ENCODE peak calls at places on chromosomes 5 and 9, in eight cellular contexts. One of them, this sample, is unnamed.
A peak's percentile ranks its signal among the peaks of the same experiment; 100 is the strongest.

GRCh38 chr5:69271376-69271775 is 36.7 kb downstream of the CDK7 start:
- DNase-seq in WERI-Rb-1: no peak
- DNase-seq in aorta: peak; percentile 52
- DNase-seq in hepatocyte: no peak
- DNase-seq in CD8-positive, alpha-beta T cell: no peak
- DNase-seq in A549: peak; percentile 48
- DNase-seq in mesendoderm: no peak
- DNase-seq in neuronal stem cell: no peak
- DNase-seq in this sample: peak; percentile 19

GRCh38 chr9:136602193-136602885 is 56.5 kb upstream of the NOTCH1 start:
- DNase-seq in neuronal stem cell: no peak
- DNase-seq in hepatocyte: no peak
- DNase-seq in WERI-Rb-1: no peak
- DNase-seq in A549: no peak
- DNase-seq in mesendoderm: no peak
- DNase-seq in aorta: no peak
- DNase-seq in CD8-positive, alpha-beta T cell: no peak
- DNase-seq in this sample: no peak

GRCh38 chr9:120846906-120847305 is 4.2 kb upstream of the PSMD5 start:
- DNase-seq in mesendoderm: peak; percentile 74
- DNase-seq in WERI-Rb-1: no peak
- DNase-seq in hepatocyte: no peak
- DNase-seq in aorta: no peak
- DNase-seq in A549: no peak
- DNase-seq in CD8-positive, alpha-beta T cell: no peak
- DNase-seq in neuronal stem cell: no peak
- DNase-seq in this sample: no peak

GRCh38 chr9:3513265-3513818 is 12.5 kb downstream of the RFX3 start:
- DNase-seq in CD8-positive, alpha-beta T cell: no peak
- DNase-seq in mesendoderm: peak; percentile 41
- DNase-seq in A549: no peak
- DNase-seq in hepatocyte: no peak
- DNase-seq in aorta: no peak
- DNase-seq in WERI-Rb-1: no peak
- DNase-seq in neuronal stem cell: no peak
- DNase-seq in this sample: no peak

GRCh38 chr9:73807956-73808355 is 656.3 kb downstream of the ANXA1 start:
- DNase-seq in neuronal stem cell: no peak
- DNase-seq in CD8-positive, alpha-beta T cell: no peak
- DNase-seq in WERI-Rb-1: no peak
- DNase-seq in mesendoderm: no peak
- DNase-seq in A549: no peak
- DNase-seq in hepatocyte: no peak
- DNase-seq in aorta: no peak
- DNase-seq in this sample: no peak

GRCh38 chr5:132608107-132608506 is 49.9 kb upstream of the IL13 start:
- DNase-seq in aorta: no peak
- DNase-seq in neuronal stem cell: no peak
- DNase-seq in mesendoderm: no peak
- DNase-seq in WERI-Rb-1: no peak
- DNase-seq in hepatocyte: no peak
- DNase-seq in CD8-positive, alpha-beta T cell: no peak
- DNase-seq in A549: no peak
- DNase-seq in this sample: no peak

GRCh38 chr5:13692172-13692571 is 252.3 kb downstream of the DNAH5 start:
- DNase-seq in CD8-positive, alpha-beta T cell: no peak
- DNase-seq in mesendoderm: no peak
- DNase-seq in hepatocyte: no peak
- DNase-seq in A549: no peak
- DNase-seq in aorta: no peak
- DNase-seq in WERI-Rb-1: no peak
- DNase-seq in neuronal stem cell: no peak
- DNase-seq in this sample: no peak

GRCh38 chr9:86275962-86276361 is 6.4 kb downstream of the ISCA1 start:
- DNase-seq in aorta: no peak
- DNase-seq in hepatocyte: no peak
- DNase-seq in mesendoderm: peak; percentile 22
- DNase-seq in neuronal stem cell: no peak
- DNase-seq in A549: peak; percentile 15
- DNase-seq in WERI-Rb-1: no peak
- DNase-seq in CD8-positive, alpha-beta T cell: no peak
- DNase-seq in this sample: no peak

GRCh38 chr5:138543730-138544104 is 681 bp upstream of the ETF1 start:
- DNase-seq in aorta: no peak
- DNase-seq in WERI-Rb-1: no peak
- DNase-seq in CD8-positive, alpha-beta T cell: no peak
- DNase-seq in mesendoderm: no peak
- DNase-seq in A549: no peak
- DNase-seq in neuronal stem cell: no peak
- DNase-seq in hepatocyte: no peak
- DNase-seq in this sample: no peak

GRCh38 chr5:39231705-39232525 is 12.6 kb upstream of the FYB1 start:
- DNase-seq in mesendoderm: no peak
- DNase-seq in hepatocyte: no peak
- DNase-seq in A549: peak; percentile 62
- DNase-seq in WERI-Rb-1: no peak
- DNase-seq in aorta: no peak
- DNase-seq in CD8-positive, alpha-beta T cell: no peak
- DNase-seq in neuronal stem cell: no peak
- DNase-seq in this sample: no peak

GRCh38 chr5:179376701-179377420 is 31.6 kb upstream of the ADAMTS2 start:
- DNase-seq in aorta: no peak
- DNase-seq in CD8-positive, alpha-beta T cell: no peak
- DNase-seq in mesendoderm: no peak
- DNase-seq in A549: no peak
- DNase-seq in neuronal stem cell: no peak
- DNase-seq in WERI-Rb-1: no peak
- DNase-seq in hepatocyte: no peak
- DNase-seq in this sample: no peak

GRCh38 chr5:179378441-179379271 is 33.4 kb upstream of the ADAMTS2 start:
- DNase-seq in WERI-Rb-1: no peak
- DNase-seq in aorta: no peak
- DNase-seq in neuronal stem cell: no peak
- DNase-seq in CD8-positive, alpha-beta T cell: no peak
- DNase-seq in hepatocyte: peak; percentile 30
- DNase-seq in A549: no peak
- DNase-seq in mesendoderm: no peak
- DNase-seq in this sample: no peak

GRCh38 chr5:179375966-179376365 is 30.7 kb upstream of the ADAMTS2 start:
- DNase-seq in WERI-Rb-1: no peak
- DNase-seq in A549: no peak
- DNase-seq in hepatocyte: no peak
- DNase-seq in CD8-positive, alpha-beta T cell: no peak
- DNase-seq in aorta: peak; percentile 13
- DNase-seq in mesendoderm: no peak
- DNase-seq in neuronal stem cell: no peak
- DNase-seq in this sample: no peak

GRCh38 chr5:179378116-179378440 is 32.8 kb upstream of the ADAMTS2 start:
- DNase-seq in A549: no peak
- DNase-seq in WERI-Rb-1: no peak
- DNase-seq in aorta: no peak
- DNase-seq in CD8-positive, alpha-beta T cell: no peak
- DNase-seq in hepatocyte: no peak
- DNase-seq in neuronal stem cell: no peak
- DNase-seq in mesendoderm: no peak
- DNase-seq in this sample: no peak

DNA sequence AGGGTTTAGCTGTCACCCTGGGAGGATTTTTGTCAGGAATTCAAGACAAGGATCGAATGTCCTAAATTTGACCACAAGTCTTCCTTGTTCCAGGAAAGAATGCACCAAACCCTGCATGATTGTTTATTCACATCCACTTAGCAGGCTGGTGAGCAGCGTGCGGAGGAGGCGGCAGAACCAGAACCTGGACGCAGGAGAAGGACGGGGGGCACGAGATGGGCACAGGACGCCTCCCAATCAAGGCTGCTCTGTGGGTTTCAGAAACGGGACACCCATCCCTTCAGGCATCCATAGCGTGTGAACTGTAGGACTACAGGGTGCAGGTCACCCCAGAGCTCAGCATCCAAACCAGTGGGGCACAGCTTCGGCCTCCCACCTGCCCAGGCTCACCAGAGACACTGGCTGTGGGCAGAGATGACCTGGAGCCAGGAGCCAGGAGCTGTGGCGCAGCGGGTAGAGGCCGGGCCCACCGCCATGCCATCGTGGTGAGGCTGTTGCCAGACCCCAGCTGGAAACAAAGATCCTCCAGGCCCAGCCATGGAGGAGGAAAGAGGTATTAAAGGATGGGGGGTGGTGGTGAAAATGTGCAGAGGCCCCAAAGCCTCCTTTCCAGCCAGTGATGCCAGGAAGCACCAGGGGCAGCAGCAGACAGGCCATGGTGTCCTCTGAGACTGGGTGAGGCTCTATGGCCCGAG is 32.3 kb upstream of the ADAMTS2 start:
- DNase-seq in A549: no peak
- DNase-seq in mesendoderm: no peak
- DNase-seq in CD8-positive, alpha-beta T cell: no peak
- DNase-seq in neuronal stem cell: no peak
- DNase-seq in hepatocyte: no peak
- DNase-seq in WERI-Rb-1: no peak
- DNase-seq in aorta: no peak
- DNase-seq in this sample: no peak
- H3K27ac ChIP-seq in A549: no peak overlapping the region
- H3K27ac ChIP-seq in mesendoderm: no peak overlapping the region
- H3K27ac ChIP-seq in CD8-positive, alpha-beta T cell: no peak overlapping the region
- H3K27ac ChIP-seq in neuronal stem cell: no peak overlapping the region
- H3K27ac ChIP-seq in hepatocyte: peak overlapping the region; percentile 37
- H3K27ac ChIP-seq in WERI-Rb-1: no peak overlapping the region
- H3K27ac ChIP-seq in aorta: no peak overlapping the region
- H3K27ac ChIP-seq in this sample: no peak overlapping the region

GRCh38 chr5:129322968-129323367 is 137.1 kb upstream of the ADAMTS19 start:
- DNase-seq in mesendoderm: no peak
- DNase-seq in A549: no peak
- DNase-seq in neuronal stem cell: no peak
- DNase-seq in WERI-Rb-1: no peak
- DNase-seq in CD8-positive, alpha-beta T cell: no peak
- DNase-seq in hepatocyte: no peak
- DNase-seq in aorta: no peak
- DNase-seq in this sample: no peak
- H3K4me3 ChIP-seq in mesendoderm: no peak overlapping the region
- H3K4me3 ChIP-seq in A549: no peak overlapping the region
- H3K4me3 ChIP-seq in neuronal stem cell: no peak overlapping the region
- H3K4me3 ChIP-seq in WERI-Rb-1: no peak overlapping the region
- H3K4me3 ChIP-seq in CD8-positive, alpha-beta T cell: no peak overlapping the region
- H3K4me3 ChIP-seq in hepatocyte: no peak overlapping the region
- H3K4me3 ChIP-seq in aorta: no peak overlapping the region
- H3K4me3 ChIP-seq in this sample: no peak overlapping the region

GRCh38 chr5:88881566-88881965 is 1.4 kb downstream of the MEF2C start:
- DNase-seq in neuronal stem cell: no peak
- DNase-seq in A549: no peak
- DNase-seq in hepatocyte: no peak
- DNase-seq in aorta: no peak
- DNase-seq in CD8-positive, alpha-beta T cell: no peak
- DNase-seq in WERI-Rb-1: no peak
- DNase-seq in mesendoderm: no peak
- DNase-seq in this sample: peak; percentile 46

GRCh38 chr5:88883566-88884434 is 816 bp upstream of the MEF2C start:
- DNase-seq in mesendoderm: peak; percentile 62
- DNase-seq in aorta: peak; percentile 81
- DNase-seq in neuronal stem cell: no peak
- DNase-seq in WERI-Rb-1: peak; percentile 38
- DNase-seq in A549: peak; percentile 18
- DNase-seq in CD8-positive, alpha-beta T cell: no peak
- DNase-seq in hepatocyte: peak; percentile 68
- DNase-seq in this sample: peak; percentile 84

GRCh38 chr5:88884435-88884877 is 1.5 kb upstream of the MEF2C start:
- DNase-seq in mesendoderm: no peak
- DNase-seq in A549: no peak
- DNase-seq in aorta: no peak
- DNase-seq in WERI-Rb-1: no peak
- DNase-seq in hepatocyte: no peak
- DNase-seq in CD8-positive, alpha-beta T cell: no peak
- DNase-seq in neuronal stem cell: no peak
- DNase-seq in this sample: peak; percentile 24

GRCh38 chr5:88882321-88883038 is 504 bp downstream of the MEF2C start:
- DNase-seq in hepatocyte: no peak
- DNase-seq in neuronal stem cell: no peak
- DNase-seq in WERI-Rb-1: no peak
- DNase-seq in aorta: no peak
- DNase-seq in CD8-positive, alpha-beta T cell: no peak
- DNase-seq in mesendoderm: no peak
- DNase-seq in A549: no peak
- DNase-seq in this sample: peak; percentile 50

GRCh38 chr5:88883059-88883565 is at the start of gene MEF2C:
- DNase-seq in WERI-Rb-1: peak; percentile 53
- DNase-seq in CD8-positive, alpha-beta T cell: no peak
- DNase-seq in neuronal stem cell: peak; percentile 63
- DNase-seq in A549: peak; percentile 4
- DNase-seq in hepatocyte: peak; percentile 70
- DNase-seq in aorta: peak; percentile 81
- DNase-seq in mesendoderm: peak; percentile 54
- DNase-seq in this sample: peak; percentile 84
- H3K27ac ChIP-seq in WERI-Rb-1: peak within 1 kb of the TSS; percentile 31
- H3K27ac ChIP-seq in CD8-positive, alpha-beta T cell: no peak within 1 kb of the TSS
- H3K27ac ChIP-seq in neuronal stem cell: no peak within 1 kb of the TSS
- H3K27ac ChIP-seq in A549: no peak within 1 kb of the TSS
- H3K27ac ChIP-seq in hepatocyte: peak within 1 kb of the TSS; percentile 78
- H3K27ac ChIP-seq in aorta: peak within 1 kb of the TSS; percentile 99
- H3K27ac ChIP-seq in mesendoderm: no peak within 1 kb of the TSS
- H3K27ac ChIP-seq in this sample: peak within 1 kb of the TSS; percentile 74

DNA sequence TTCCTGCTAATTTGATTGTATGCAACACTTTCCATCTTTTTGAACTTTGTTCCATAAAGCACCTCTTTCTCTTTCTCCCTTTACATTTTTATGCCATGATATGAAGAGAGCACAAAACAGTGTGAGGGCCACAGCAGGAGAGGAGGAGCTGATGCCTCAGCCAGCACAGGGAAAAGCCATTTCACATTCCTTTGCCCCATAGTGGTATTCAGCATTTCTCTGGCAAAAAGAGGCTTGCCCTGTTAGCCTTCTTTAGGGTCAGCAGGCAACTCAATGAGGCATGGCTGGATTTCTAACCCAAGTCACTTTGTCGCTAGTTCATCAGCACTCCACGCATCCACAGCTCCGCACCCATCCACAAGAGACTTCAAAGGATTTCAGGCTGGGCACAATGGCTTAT is 23.1 kb upstream of the TRPC7 start:
- DNase-seq in aorta: no peak
- DNase-seq in WERI-Rb-1: no peak
- DNase-seq in mesendoderm: peak; percentile 23
- DNase-seq in hepatocyte: no peak
- DNase-seq in CD8-positive, alpha-beta T cell: no peak
- DNase-seq in A549: no peak
- DNase-seq in neuronal stem cell: no peak
- DNase-seq in this sample: no peak
- H3K4me3 ChIP-seq in aorta: no peak overlapping the region
- H3K4me3 ChIP-seq in WERI-Rb-1: no peak overlapping the region
- H3K4me3 ChIP-seq in mesendoderm: no peak overlapping the region
- H3K4me3 ChIP-seq in hepatocyte: no peak overlapping the region
- H3K4me3 ChIP-seq in CD8-positive, alpha-beta T cell: no peak overlapping the region
- H3K4me3 ChIP-seq in A549: no peak overlapping the region
- H3K4me3 ChIP-seq in neuronal stem cell: no peak overlapping the region
- H3K4me3 ChIP-seq in this sample: no peak overlapping the region

DNA sequence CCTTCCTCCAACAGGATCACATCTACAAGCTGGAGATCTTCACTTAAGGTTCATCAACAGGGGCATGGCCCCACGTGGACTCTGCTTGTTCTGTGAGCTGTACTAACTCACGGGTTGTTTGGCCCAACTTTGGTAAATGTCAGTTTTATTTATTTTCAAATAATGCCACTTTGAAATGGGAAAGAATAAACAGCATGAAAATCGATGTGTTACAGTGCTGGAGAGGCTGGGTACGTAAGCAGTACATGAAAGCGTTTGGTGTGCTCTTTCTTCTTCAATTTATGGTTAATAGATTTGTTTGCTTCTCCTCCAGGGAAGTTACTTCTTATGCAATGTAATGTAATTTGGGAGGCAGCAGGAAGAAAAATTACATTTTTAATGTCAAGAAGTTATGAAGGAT is 389.9 kb upstream of the DAP start:
- DNase-seq in neuronal stem cell: no peak
- DNase-seq in hepatocyte: no peak
- DNase-seq in A549: no peak
- DNase-seq in mesendoderm: no peak
- DNase-seq in CD8-positive, alpha-beta T cell: no peak
- DNase-seq in aorta: no peak
- DNase-seq in WERI-Rb-1: no peak
- DNase-seq in this sample: no peak
- H3K27ac ChIP-seq in neuronal stem cell: no peak overlapping the region
- H3K27ac ChIP-seq in hepatocyte: no peak overlapping the region
- H3K27ac ChIP-seq in A549: no peak overlapping the region
- H3K27ac ChIP-seq in mesendoderm: no peak overlapping the region
- H3K27ac ChIP-seq in CD8-positive, alpha-beta T cell: no peak overlapping the region
- H3K27ac ChIP-seq in aorta: no peak overlapping the region
- H3K27ac ChIP-seq in WERI-Rb-1: no peak overlapping the region
- H3K27ac ChIP-seq in this sample: no peak overlapping the region